ENCODE peak calls at places on chromosomes 2 and 18, in ten cellular contexts. L is Daoy; F is endothelial cell of umbilical vein; W is stimulated activated naive CD8-positive, alpha-beta T cell treated with anti-CD3 and anti-CD28 coated beads, Interleukin-15, amount 100 ng/mL, for 72 hours; A is psoas muscle; J is KG1; G is amygdala; B is HEK293T; D is ACHN; R is cardiac fibroblast. S is an unnamed sample.

GRCh38 chr2:127422631-127423475 is 4.6 kb downstream of the PROC start:
- DNase-seq in L (no peak), F (peak), W (no peak), A (no peak), J (no peak), G (no peak), B (no peak), D (no peak), R (no peak), S (no peak)

GRCh38 chr2:175166216-175166824 is 1.7 kb downstream of the ATF2 start:
- DNase-seq in L (no peak), F (no peak), W (no peak), A (no peak), J (no peak), G (no peak), B (no peak), D (no peak), R (no peak), S (no peak)

GRCh38 chr18:29078272-29078671 is 901.3 kb upstream of the CDH2 start:
- DNase-seq in L (no peak), F (no peak), W (no peak), A (no peak), J (no peak), G (no peak), B (no peak), D (no peak), R (no peak), S (no peak)

GRCh38 chr18:8657873-8658521 is 47.4 kb upstream of the MTCL1 start:
- DNase-seq in L (no peak), F (no peak), W (no peak), A (no peak), J (no peak), G (no peak), B (no peak), D (no peak), R (peak), S (no peak)

GRCh38 chr2:11296401-11296800 is 48.0 kb downstream of the ROCK2 start:
- DNase-seq in L (no peak), F (no peak), W (no peak), A (no peak), J (no peak), G (no peak), B (no peak), D (no peak), R (no peak), S (no peak)

GRCh38 chr2:10654069-10654468 is 35.7 kb downstream of the NOL10 start:
- DNase-seq in L (peak), F (peak), W (peak), A (no peak), J (no peak), G (no peak), B (no peak), D (peak), R (peak), S (no peak)

GRCh38 chr2:216665717-216666116 is 29.6 kb downstream of the IGFBP5 start:
- DNase-seq in L (no peak), F (no peak), W (no peak), A (no peak), J (no peak), G (no peak), B (peak), D (no peak), R (peak), S (no peak)

GRCh38 chr2:225989809-225990208 is 590.3 kb downstream of the NYAP2 start:
- DNase-seq in L (no peak), F (no peak), W (no peak), A (no peak), J (no peak), G (no peak), B (no peak), D (no peak), R (no peak), S (no peak)

GRCh38 chr18:10354241-10354811 is 100.1 kb upstream of the APCDD1 start:
- DNase-seq in L (no peak), F (peak), W (no peak), A (no peak), J (no peak), G (peak), B (no peak), D (no peak), R (peak), S (no peak)

GRCh38 chr18:34314847-34315246 is 90.1 kb upstream of the NOL4 start:
- DNase-seq in L (no peak), F (no peak), W (no peak), A (no peak), J (no peak), G (no peak), B (no peak), D (no peak), R (no peak), S (no peak)

GRCh38 chr18:49025767-49026500 is 75.2 kb upstream of the SMAD7 start:
- DNase-seq in L (no peak), F (no peak), W (no peak), A (peak), J (no peak), G (no peak), B (no peak), D (no peak), R (no peak), S (peak)

GRCh38 chr2:215140166-215140707 is 1.8 kb upstream of the ABCA12 start:
- DNase-seq in L (peak), F (no peak), W (no peak), A (no peak), J (no peak), G (no peak), B (no peak), D (no peak), R (no peak), S (no peak)

GRCh38 chr2:240604291-240604938 is 17.9 kb downstream of the CAPN10 start:
- DNase-seq in L (no peak), F (peak), W (no peak), A (peak), J (no peak), G (peak), B (peak), D (peak), R (peak), S (peak)

GRCh38 chr2:224345492-224345891 is 56.4 kb downstream of the FAM124B start:
- DNase-seq in L (no peak), F (no peak), W (no peak), A (no peak), J (no peak), G (no peak), B (no peak), D (no peak), R (no peak), S (no peak)